ENCODE peak calls at places on chromosome 22, in nine cellular contexts. H is SK-N-SH, W is breast epithelium, N is spleen, U is HL-60, L is stomach, B is prostate gland, J is endothelial cell of umbilical vein, D is GM12878. Q is an unnamed sample.

GRCh38 chr22:50309601-50309991 is 2.1 kb upstream of the PLXNB2 start:
- DNase-seq in H (no peak), W (no peak), N (no peak), U (no peak), L (no peak), B (no peak), J (no peak), D (no peak), Q (no peak)

GRCh38 chr22:20027966-20028854 is 7.3 kb downstream of the TANGO2 start:
- DNase-seq in H (no peak), W (no peak), N (peak; percentile 7), U (no peak), L (no peak), B (no peak), J (peak; percentile 40), D (no peak), Q (no peak)

GRCh38 chr22:22818861-22819855 is 68.5 kb upstream of the IGLL5 start:
- DNase-seq in H (no peak), W (no peak), N (peak; percentile 81), U (peak; percentile 43), L (no peak), B (no peak), J (no peak), D (peak; percentile 47), Q (no peak)

GRCh38 chr22:21947040-21948014 is 5.3 kb downstream of the PPM1F start:
- DNase-seq in H (peak; percentile 57), W (no peak), N (peak; percentile 64), U (no peak), L (no peak), B (no peak), J (peak; percentile 66), D (no peak), Q (no peak)

GRCh38 chr22:40855960-40856512 is 403 bp downstream of the ST13 start:
- DNase-seq in H (peak; percentile 46), W (no peak), N (peak; percentile 90), U (peak; percentile 38), L (peak; percentile 28), B (peak; percentile 11), J (peak; percentile 70), D (no peak), Q (peak; percentile 69)

GRCh38 chr22:21766933-21767462 is 31.4 kb upstream of the YPEL1 start:
- DNase-seq in H (no peak), W (no peak), N (peak; percentile 76), U (peak; percentile 61), L (peak; percentile 29), B (no peak), J (no peak), D (no peak), Q (no peak)

GRCh38 chr22:50303848-50304527 is 3.5 kb downstream of the PLXNB2 start:
- DNase-seq in H (peak; percentile 63), W (no peak), N (no peak), U (peak; percentile 56), L (peak; percentile 79), B (peak; percentile 52), J (no peak), D (no peak), Q (peak; percentile 88)

GRCh38 chr22:38290347-38290746 is 17.5 kb upstream of the TMEM184B start:
- DNase-seq in H (no peak), W (no peak), N (no peak), U (no peak), L (no peak), B (no peak), J (no peak), D (no peak), Q (no peak)

GRCh38 chr22:17864398-17865182 is 90.3 kb upstream of the BID start:
- DNase-seq in H (no peak), W (no peak), N (peak; percentile 54), U (no peak), L (no peak), B (no peak), J (no peak), D (no peak), Q (no peak)

GRCh38 chr22:49373801-49374226 is 453.9 kb downstream of the BRD1 start:
- DNase-seq in H (no peak), W (peak; percentile 44), N (peak; percentile 51), U (no peak), L (peak; percentile 20), B (peak; percentile 2), J (no peak), D (no peak), Q (no peak)

GRCh38 chr22:49630448-49630946 is 197.2 kb downstream of the BRD1 start:
- DNase-seq in H (no peak), W (no peak), N (no peak), U (no peak), L (no peak), B (no peak), J (no peak), D (no peak), Q (no peak)

GRCh38 chr22:38949889-38950405 is 7.5 kb upstream of the APOBEC3A start:
- DNase-seq in H (no peak), W (no peak), N (no peak), U (no peak), L (no peak), B (no peak), J (no peak), D (no peak), Q (peak; percentile 52)

GRCh38 chr22:37146507-37147180 is 3.1 kb downstream of the IL2RB start:
- DNase-seq in H (no peak), W (no peak), N (peak; percentile 36), U (no peak), L (no peak), B (no peak), J (no peak), D (no peak), Q (no peak)

GRCh38 chr22:37419370-37419915 is 7.8 kb downstream of the ELFN2 start:
- DNase-seq in H (no peak), W (no peak), N (no peak), U (no peak), L (no peak), B (no peak), J (no peak), D (no peak), Q (no peak)

GRCh38 chr22:50274311-50274710 is 4.1 kb upstream of the MAPK11 start:
- DNase-seq in H (peak; percentile 90), W (no peak), N (no peak), U (no peak), L (peak; percentile 66), B (peak; percentile 57), J (peak; percentile 30), D (no peak), Q (no peak)

GRCh38 chr22:48227341-48228018 is 1465.0 kb downstream of the TBC1D22A start:
- DNase-seq in H (no peak), W (no peak), N (peak; percentile 28), U (no peak), L (no peak), B (no peak), J (no peak), D (no peak), Q (no peak)

GRCh38 chr22:48517039-48518030 is 1310.3 kb downstream of the BRD1 start:
- DNase-seq in H (no peak), W (no peak), N (no peak), U (no peak), L (no peak), B (no peak), J (no peak), D (no peak), Q (peak; percentile 80)

DNA sequence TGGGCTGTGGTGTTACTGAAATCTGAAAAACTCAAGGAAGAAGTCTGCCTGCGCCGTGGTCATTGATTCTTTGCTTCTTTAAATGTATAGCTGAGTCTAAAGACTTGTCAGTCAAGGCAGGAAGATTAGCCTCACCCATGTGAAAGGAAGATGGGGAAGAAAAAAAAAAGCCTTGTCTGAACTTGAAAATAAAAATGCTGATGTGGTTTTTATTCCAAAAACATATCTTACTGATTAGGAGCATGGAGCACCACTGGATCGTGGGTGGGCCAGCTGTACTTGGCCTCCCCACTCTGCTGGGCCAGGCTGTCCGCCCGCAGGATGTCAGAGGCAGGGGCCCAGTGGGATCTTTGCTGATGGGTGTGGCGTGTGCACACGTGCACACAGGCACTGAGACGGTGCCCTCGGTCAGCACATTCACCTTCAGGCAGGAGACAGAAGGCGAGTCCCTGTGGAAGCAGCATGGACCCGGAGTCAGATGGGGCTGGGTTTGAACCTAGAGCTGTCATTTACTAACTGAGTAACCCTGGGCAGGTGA is 111.9 kb downstream of the WNT7B start:
- DNase-seq in H (no peak), W (no peak), N (no peak), U (no peak), L (peak; percentile 13), B (no peak), J (no peak), D (no peak), Q (peak; percentile 47)
- H3K27me3 ChIP-seq in H (no peaks in the 10 kb centered on the region), W (peaks cover 9% of the 10 kb centered on the region), N (peaks cover 32% of the 10 kb centered on the region), U (peaks cover 42% of the 10 kb centered on the region), L (peaks cover 47% of the 10 kb centered on the region), B (peaks cover 6% of the 10 kb centered on the region), J (peaks cover 52% of the 10 kb centered on the region), D (peaks cover 4% of the 10 kb centered on the region), Q (peaks cover 26% of the 10 kb centered on the region)

GRCh38 chr22:23897320-23897719 is 3.1 kb downstream of the MIF start:
- DNase-seq in H (no peak), W (no peak), N (no peak), U (no peak), L (no peak), B (no peak), J (no peak), D (no peak), Q (peak; percentile 41)

GRCh38 chr22:23895599-23896144 is 1.5 kb downstream of the MIF start:
- DNase-seq in H (no peak), W (no peak), N (no peak), U (no peak), L (no peak), B (no peak), J (no peak), D (no peak), Q (no peak)

GRCh38 chr22:23898006-23898974 is 4.1 kb downstream of the MIF start:
- DNase-seq in H (no peak), W (no peak), N (no peak), U (no peak), L (no peak), B (no peak), J (no peak), D (no peak), Q (no peak)

GRCh38 chr22:23896166-23896522 is 2.0 kb downstream of the MIF start:
- DNase-seq in H (no peak), W (no peak), N (no peak), U (no peak), L (no peak), B (no peak), J (no peak), D (no peak), Q (no peak)

GRCh38 chr22:23896523-23897186 is 2.5 kb downstream of the MIF start:
- DNase-seq in H (no peak), W (no peak), N (no peak), U (no peak), L (no peak), B (no peak), J (no peak), D (no peak), Q (peak; percentile 64)
- TF ChIP-seq POLR2AphosphoS5 in H (no peak), W (no peak), N (peak; percentile 41), U (peak; percentile 10), L (no peak), B (no peak), J (peak; percentile 13), D (peak; percentile 55), Q (no peak)

GRCh38 chr22:32199961-32200360 is 4.9 kb downstream of the RFPL2 start:
- DNase-seq in H (no peak), W (no peak), N (no peak), U (no peak), L (no peak), B (no peak), J (no peak), D (no peak), Q (no peak)
- H3K27me3 ChIP-seq in H (peaks cover 23% of the 10 kb centered on the region), W (peaks cover 32% of the 10 kb centered on the region), N (peaks cover 8% of the 10 kb centered on the region), U (peaks cover 3% of the 10 kb centered on the region), L (peaks cover 22% of the 10 kb centered on the region), B (no peaks in the 10 kb centered on the region), J (peaks cover 22% of the 10 kb centered on the region), D (peaks cover 4% of the 10 kb centered on the region), Q (peaks cover 41% of the 10 kb centered on the region)

GRCh38 chr22:43171607-43172006 is 15.3 kb downstream of the TTLL12 start:
- DNase-seq in H (no peak), W (no peak), N (peak; percentile 42), U (no peak), L (peak; percentile 58), B (no peak), J (no peak), D (no peak), Q (no peak)
- TF ChIP-seq POLR2AphosphoS5 in H (no peak), W (no peak), N (no peak), U (no peak), L (no peak), B (no peak), J (no peak), D (no peak), Q (no peak)